ENCODE peak calls at places on chromosomes 12 and 14, in five cellular contexts. L is NCI-H2081; G is cardiac fibroblast; T is stimulated activated CD4-positive, alpha-beta T cell treated with anti-CD3 and anti-CD28 coated beads, Interleukin-1b, Interleukin-23, amount 100 ng/mL, for 24 hours; E is substantia nigra. S is an unnamed sample.

GRCh38 chr14:31243860-31244259 is 36.3 kb upstream of the HECTD1 start:
- DNase-seq in L (no peak), G (no peak), T (peak), E (no peak), S (no peak)

GRCh38 chr12:76455582-76456345 is 103.8 kb downstream of the OSBPL8 start:
- DNase-seq in L (peak), G (peak), T (no peak), E (no peak), S (peak)

GRCh38 chr12:92000587-92000986 is 145.1 kb downstream of the BTG1 start:
- DNase-seq in L (no peak), G (no peak), T (no peak), E (no peak), S (peak)

GRCh38 chr12:104304261-104305004 is 894 bp downstream of the EID3 start:
- DNase-seq in L (no peak), G (no peak), T (no peak), E (no peak), S (no peak)

GRCh38 chr12:126668961-126669360 is 1598.0 kb upstream of the TMEM132C start:
- DNase-seq in L (no peak), G (peak), T (no peak), E (no peak), S (peak)

GRCh38 chr12:64780531-64781373 is 21.5 kb upstream of the GNS start:
- DNase-seq in L (peak), G (no peak), T (no peak), E (no peak), S (no peak)

GRCh38 chr12:121436706-121437105 is 36.8 kb downstream of the RNF34 start:
- DNase-seq in L (no peak), G (no peak), T (no peak), E (no peak), S (no peak)

GRCh38 chr12:124588689-124589318 is 21.4 kb upstream of the NCOR2 start:
- DNase-seq in L (no peak), G (peak), T (peak), E (no peak), S (peak)

GRCh38 chr14:24368215-24368561 is 204 bp downstream of the NFATC4 start:
- DNase-seq in L (no peak), G (no peak), T (no peak), E (no peak), S (no peak)

GRCh38 chr12:124445826-124446225 is 121.6 kb downstream of the NCOR2 start:
- DNase-seq in L (no peak), G (no peak), T (no peak), E (no peak), S (no peak)

GRCh38 chr12:57370696-57371095 is 60.1 kb downstream of the R3HDM2 start:
- DNase-seq in L (no peak), G (peak), T (no peak), E (no peak), S (no peak)

GRCh38 chr12:77372026-77372425 is 306.7 kb upstream of the E2F7 start:
- DNase-seq in L (no peak), G (no peak), T (no peak), E (no peak), S (peak)

GRCh38 chr14:58171090-58171489 is 19.1 kb upstream of the ARMH4 start:
- DNase-seq in L (peak), G (peak), T (peak), E (peak), S (peak)

GRCh38 chr12:67691220-67691619 is 42.7 kb downstream of the DYRK2 start:
- DNase-seq in L (no peak), G (no peak), T (no peak), E (no peak), S (no peak)

GRCh38 chr14:61193471-61193870 is 87.7 kb downstream of the TMEM30B start:
- DNase-seq in L (no peak), G (no peak), T (no peak), E (no peak), S (no peak)

GRCh38 chr14:66070542-66071319 is 415.4 kb upstream of the CCDC196 start:
- DNase-seq in L (peak), G (peak), T (peak), E (peak), S (peak)

GRCh38 chr12:103268831-103269514 is 226.8 kb downstream of the C12orf42 start:
- DNase-seq in L (peak), G (no peak), T (no peak), E (no peak), S (no peak)

GRCh38 chr14:54001189-54001878 is 44.7 kb upstream of the BMP4 start:
- DNase-seq in L (no peak), G (no peak), T (no peak), E (no peak), S (no peak)

GRCh38 chr14:52286659-52287649 is 19.5 kb downstream of the PTGDR start:
- DNase-seq in L (no peak), G (no peak), T (no peak), E (no peak), S (peak)

GRCh38 chr12:1189163-1189562 is 198.1 kb downstream of the ERC1 start:
- DNase-seq in L (no peak), G (no peak), T (no peak), E (no peak), S (no peak)

GRCh38 chr14:91444335-91445020 is 26.9 kb upstream of the CCDC88C start:
- DNase-seq in L (no peak), G (no peak), T (no peak), E (no peak), S (no peak)

GRCh38 chr12:100234591-100235304 is 32.1 kb downstream of the DEPDC4 start:
- DNase-seq in L (peak), G (peak), T (no peak), E (no peak), S (peak)